ENCODE peak calls at places on chromosomes 13 and 19, in eight cellular contexts. R is AG08396; F is hepatocyte; E is T-helper 1 cell; I is tibial nerve; N is HT-29; J is CD4-positive, alpha-beta memory T cell; X is NB4. Q is an unnamed sample.

GRCh38 chr13:109698779-109699178 is 87.6 kb downstream of the IRS2 start:
- DNase-seq in N (no peak), X (peak), E (no peak), J (no peak), I (no peak), F (no peak), R (peak), Q (no peak)

GRCh38 chr13:98576963-98577822 is at the start of gene STK24:
- DNase-seq in X (peak), J (peak), N (peak), F (peak), I (peak), R (peak), E (peak), Q (peak)

GRCh38 chr13:110425444-110425780 is 118.3 kb downstream of the COL4A2 start:
- DNase-seq in X (no peak), E (no peak), I (no peak), J (no peak), R (no peak), F (no peak), N (no peak), Q (no peak)

GRCh38 chr19:6236310-6237291 is 43.2 kb downstream of the MLLT1 start:
- DNase-seq in E (no peak), R (no peak), J (no peak), F (no peak), I (no peak), N (peak), X (no peak), Q (no peak)

GRCh38 chr13:27079421-27079958 is 92.1 kb downstream of the USP12 start:
- DNase-seq in F (no peak), E (peak), I (no peak), X (peak), J (no peak), N (no peak), R (peak), Q (no peak)

GRCh38 chr13:40149611-40150283 is 494.3 kb downstream of the COG6 start:
- DNase-seq in X (peak), E (no peak), J (no peak), I (peak), N (no peak), F (peak), R (peak), Q (no peak)

GRCh38 chr13:25037057-25037813 is 58.7 kb upstream of the PABPC3 start:
- DNase-seq in N (peak), I (peak), J (peak), E (peak), F (peak), X (peak), R (peak), Q (peak)

GRCh38 chr13:71320452-71320851 is 546.6 kb downstream of the DACH1 start:
- DNase-seq in F (peak), X (peak), E (no peak), I (no peak), R (peak), J (no peak), N (peak), Q (peak)

GRCh38 chr19:45404557-45405434 is at the start of gene PPP1R13L:
- DNase-seq in I (no peak), E (peak), J (no peak), X (peak), F (peak), R (peak), N (peak), Q (peak)

GRCh38 chr13:98004107-98004506 is 50.6 kb downstream of the IPO5 start:
- DNase-seq in X (no peak), J (no peak), E (no peak), I (no peak), R (peak), N (no peak), F (no peak), Q (no peak)

GRCh38 chr13:31234729-31235128 is 35.0 kb downstream of the B3GLCT start:
- DNase-seq in E (no peak), I (no peak), X (peak), F (no peak), R (no peak), N (peak), J (no peak), Q (no peak)